ENCODE peak calls at places on chromosomes 6 and 20, in four cellular contexts. One of them, this sample, is unnamed.

GRCh38 chr6:69422474-69422873 is 374.3 kb downstream of the LMBRD1 start:
- DNase-seq in mesendoderm: no peak
- DNase-seq in H1: no peak
- DNase-seq in IMR-90: no peak
- DNase-seq in this sample: no peak

GRCh38 chr6:12313992-12314589 is 23.9 kb downstream of the EDN1 start:
- DNase-seq in IMR-90: peak; percentile 35
- DNase-seq in H1: no peak
- DNase-seq in mesendoderm: no peak
- DNase-seq in this sample: no peak

GRCh38 chr6:18216411-18216810 is 47.9 kb downstream of the DEK start:
- DNase-seq in H1: no peak
- DNase-seq in mesendoderm: no peak
- DNase-seq in IMR-90: peak; percentile 80
- DNase-seq in this sample: no peak

GRCh38 chr6:126335210-126335609 is 4.7 kb upstream of the CENPW start:
- DNase-seq in H1: no peak
- DNase-seq in IMR-90: no peak
- DNase-seq in mesendoderm: peak; percentile 47
- DNase-seq in this sample: no peak

GRCh38 chr6:142566628-142567396 is 265.0 kb downstream of the ADGRG6 start:
- DNase-seq in mesendoderm: peak; percentile 84
- DNase-seq in IMR-90: peak; percentile 47
- DNase-seq in H1: peak; percentile 39
- DNase-seq in this sample: peak; percentile 78

GRCh38 chr20:38141889-38142494 is 23.1 kb downstream of the TGM2 start:
- DNase-seq in IMR-90: no peak
- DNase-seq in mesendoderm: no peak
- DNase-seq in H1: no peak
- DNase-seq in this sample: no peak

GRCh38 chr6:1498491-1499113 is 109.2 kb downstream of the FOXF2 start:
- DNase-seq in mesendoderm: peak; percentile 23
- DNase-seq in H1: no peak
- DNase-seq in IMR-90: peak; percentile 38
- DNase-seq in this sample: no peak

GRCh38 chr6:138571585-138572199 is 72.4 kb upstream of the NHSL1 start:
- DNase-seq in mesendoderm: no peak
- DNase-seq in H1: no peak
- DNase-seq in IMR-90: peak; percentile 12
- DNase-seq in this sample: no peak

GRCh38 chr6:111951439-111952140 is 78.3 kb upstream of the FYN start:
- DNase-seq in IMR-90: no peak
- DNase-seq in mesendoderm: no peak
- DNase-seq in H1: no peak
- DNase-seq in this sample: no peak

GRCh38 chr6:163346529-163346961 is 68.0 kb upstream of the QKI start:
- DNase-seq in H1: no peak
- DNase-seq in IMR-90: no peak
- DNase-seq in mesendoderm: no peak
- DNase-seq in this sample: no peak

GRCh38 chr20:34941224-34941623 is 14.4 kb downstream of the GSS start:
- DNase-seq in mesendoderm: no peak
- DNase-seq in IMR-90: peak; percentile 10
- DNase-seq in H1: no peak
- DNase-seq in this sample: no peak

GRCh38 chr6:3195695-3196497 is 31.6 kb downstream of the TUBB2B start:
- DNase-seq in H1: no peak
- DNase-seq in mesendoderm: peak; percentile 86
- DNase-seq in IMR-90: no peak
- DNase-seq in this sample: peak; percentile 76

GRCh38 chr6:33297956-33298772 is 578 bp downstream of the RGL2 start:
- DNase-seq in H1: no peak
- DNase-seq in mesendoderm: peak; percentile 97
- DNase-seq in IMR-90: peak; percentile 75
- DNase-seq in this sample: peak; percentile 91

GRCh38 chr6:136371951-136372350 is 82.3 kb upstream of the BCLAF1 start:
- DNase-seq in H1: no peak
- DNase-seq in IMR-90: no peak
- DNase-seq in mesendoderm: no peak
- DNase-seq in this sample: no peak

GRCh38 chr20:62938105-62938888 is at the start of gene GID8:
- DNase-seq in IMR-90: peak; percentile 33
- DNase-seq in mesendoderm: no peak
- DNase-seq in H1: no peak
- DNase-seq in this sample: no peak

GRCh38 chr6:11343963-11344714 is 111.7 kb upstream of the NEDD9 start:
- DNase-seq in mesendoderm: peak; percentile 66
- DNase-seq in H1: no peak
- DNase-seq in IMR-90: no peak
- DNase-seq in this sample: no peak

GRCh38 chr20:2874456-2874855 is 1.2 kb downstream of the PTPRA start:
- DNase-seq in IMR-90: peak; percentile 39
- DNase-seq in H1: no peak
- DNase-seq in mesendoderm: no peak
- DNase-seq in this sample: no peak

GRCh38 chr20:51446656-51447055 is 95.9 kb downstream of the NFATC2 start:
- DNase-seq in IMR-90: peak; percentile 86
- DNase-seq in mesendoderm: peak; percentile 76
- DNase-seq in H1: no peak
- DNase-seq in this sample: no peak

GRCh38 chr6:71486466-71486865 is 197.9 kb downstream of the OGFRL1 start:
- DNase-seq in mesendoderm: no peak
- DNase-seq in IMR-90: peak; percentile 53
- DNase-seq in H1: no peak
- DNase-seq in this sample: no peak

GRCh38 chr20:47212606-47213207 is 143.8 kb downstream of the ZMYND8 start:
- DNase-seq in IMR-90: no peak
- DNase-seq in mesendoderm: no peak
- DNase-seq in H1: no peak
- DNase-seq in this sample: no peak

GRCh38 chr20:3890410-3890751 is 1.2 kb downstream of the PANK2 start:
- DNase-seq in IMR-90: peak; percentile 56
- DNase-seq in H1: no peak
- DNase-seq in mesendoderm: no peak
- DNase-seq in this sample: no peak

GRCh38 chr6:170445487-170445886 is 107.6 kb downstream of the PSMB1 start:
- DNase-seq in H1: no peak
- DNase-seq in mesendoderm: no peak
- DNase-seq in IMR-90: no peak
- DNase-seq in this sample: no peak

GRCh38 chr6:167892835-167893234 is 66.1 kb downstream of the AFDN start:
- DNase-seq in mesendoderm: peak; percentile 93
- DNase-seq in H1: peak; percentile 50
- DNase-seq in IMR-90: no peak
- DNase-seq in this sample: peak; percentile 68

GRCh38 chr20:17966432-17967312 is 1.9 kb downstream of the SNX5 start:
- DNase-seq in H1: no peak
- DNase-seq in IMR-90: peak; percentile 42
- DNase-seq in mesendoderm: peak; percentile 45
- DNase-seq in this sample: no peak

GRCh38 chr6:52392944-52393343 is 27.2 kb upstream of the EFHC1 start:
- DNase-seq in mesendoderm: no peak
- DNase-seq in IMR-90: peak; percentile 82
- DNase-seq in H1: no peak
- DNase-seq in this sample: no peak

GRCh38 chr6:27883136-27883535 is 29.1 kb downstream of the OR2B2 start:
- DNase-seq in mesendoderm: no peak
- DNase-seq in IMR-90: no peak
- DNase-seq in H1: no peak
- DNase-seq in this sample: no peak

GRCh38 chr6:147390909-147391536 is 117.5 kb upstream of the SAMD5 start:
- DNase-seq in mesendoderm: peak; percentile 39
- DNase-seq in IMR-90: peak; percentile 39
- DNase-seq in H1: no peak
- DNase-seq in this sample: no peak

GRCh38 chr6:13814938-13815575 is 700 bp upstream of the MCUR1 start:
- DNase-seq in IMR-90: no peak
- DNase-seq in H1: no peak
- DNase-seq in mesendoderm: peak; percentile 8
- DNase-seq in this sample: no peak

GRCh38 chr20:33387177-33387576 is 14.1 kb downstream of the CDK5RAP1 start:
- DNase-seq in IMR-90: peak; percentile 28
- DNase-seq in H1: no peak
- DNase-seq in mesendoderm: no peak
- DNase-seq in this sample: no peak

GRCh38 chr20:33393609-33394008 is 7.7 kb downstream of the CDK5RAP1 start:
- DNase-seq in mesendoderm: no peak
- DNase-seq in H1: no peak
- DNase-seq in IMR-90: peak; percentile 28
- DNase-seq in this sample: no peak

GRCh38 chr20:33394718-33395117 is 6.6 kb downstream of the CDK5RAP1 start:
- DNase-seq in IMR-90: no peak
- DNase-seq in mesendoderm: no peak
- DNase-seq in H1: no peak
- DNase-seq in this sample: no peak

GRCh38 chr20:33388268-33388667 is 13.1 kb downstream of the CDK5RAP1 start:
- DNase-seq in mesendoderm: no peak
- DNase-seq in H1: no peak
- DNase-seq in IMR-90: no peak
- DNase-seq in this sample: no peak

GRCh38 chr20:33392016-33392415 is 9.3 kb downstream of the CDK5RAP1 start:
- DNase-seq in mesendoderm: peak; percentile 54
- DNase-seq in IMR-90: peak; percentile 55
- DNase-seq in H1: no peak
- DNase-seq in this sample: no peak
- H4K5ac ChIP-seq in mesendoderm: no peak overlapping the region
- H4K5ac ChIP-seq in IMR-90: no peak overlapping the region
- H4K5ac ChIP-seq in H1: no peak overlapping the region
- H4K5ac ChIP-seq in this sample: no peak overlapping the region

GRCh38 chr20:11387189-11387754 is 530.4 kb upstream of the BTBD3 start:
- DNase-seq in H1: no peak
- DNase-seq in IMR-90: peak; percentile 99
- DNase-seq in mesendoderm: no peak
- DNase-seq in this sample: no peak
- H4K5ac ChIP-seq in H1: no peak overlapping the region
- H4K5ac ChIP-seq in IMR-90: no peak overlapping the region
- H4K5ac ChIP-seq in mesendoderm: no peak overlapping the region
- H4K5ac ChIP-seq in this sample: no peak overlapping the region

GRCh38 chr20:59179988-59180387 is 16.4 kb downstream of the ZNF831 start:
- DNase-seq in mesendoderm: no peak
- DNase-seq in H1: no peak
- DNase-seq in IMR-90: no peak
- DNase-seq in this sample: no peak

GRCh38 chr20:59178983-59179595 is 15.5 kb downstream of the ZNF831 start:
- DNase-seq in IMR-90: no peak
- DNase-seq in H1: no peak
- DNase-seq in mesendoderm: no peak
- DNase-seq in this sample: no peak

GRCh38 chr20:59175861-59176260 is 12.2 kb downstream of the ZNF831 start:
- DNase-seq in H1: no peak
- DNase-seq in IMR-90: no peak
- DNase-seq in mesendoderm: no peak
- DNase-seq in this sample: no peak

GRCh38 chr20:59176812-59177211 is 13.2 kb downstream of the ZNF831 start:
- DNase-seq in mesendoderm: no peak
- DNase-seq in H1: no peak
- DNase-seq in IMR-90: no peak
- DNase-seq in this sample: no peak

GRCh38 chr20:59177266-59178250 is 13.9 kb downstream of the ZNF831 start:
- DNase-seq in mesendoderm: no peak
- DNase-seq in H1: no peak
- DNase-seq in IMR-90: no peak
- DNase-seq in this sample: no peak
- H4K5ac ChIP-seq in mesendoderm: no peak overlapping the region
- H4K5ac ChIP-seq in H1: no peak overlapping the region
- H4K5ac ChIP-seq in IMR-90: no peak overlapping the region
- H4K5ac ChIP-seq in this sample: no peak overlapping the region

GRCh38 chr20:20480126-20480525 is 112.2 kb downstream of the INSM1 start:
- DNase-seq in H1: no peak
- DNase-seq in IMR-90: no peak
- DNase-seq in mesendoderm: no peak
- DNase-seq in this sample: no peak

GRCh38 chr20:20482453-20482852 is 114.5 kb downstream of the INSM1 start:
- DNase-seq in mesendoderm: no peak
- DNase-seq in IMR-90: no peak
- DNase-seq in H1: no peak
- DNase-seq in this sample: no peak

GRCh38 chr20:20480689-20481088 is 112.8 kb downstream of the INSM1 start:
- DNase-seq in H1: no peak
- DNase-seq in IMR-90: peak; percentile 84
- DNase-seq in mesendoderm: no peak
- DNase-seq in this sample: no peak

GRCh38 chr20:20487811-20488210 is 119.9 kb downstream of the INSM1 start:
- DNase-seq in H1: no peak
- DNase-seq in mesendoderm: no peak
- DNase-seq in IMR-90: peak; percentile 38
- DNase-seq in this sample: no peak

GRCh38 chr20:20483328-20483727 is 115.4 kb downstream of the INSM1 start:
- DNase-seq in H1: no peak
- DNase-seq in IMR-90: no peak
- DNase-seq in mesendoderm: no peak
- DNase-seq in this sample: no peak
- H4K5ac ChIP-seq in H1: no peak overlapping the region
- H4K5ac ChIP-seq in IMR-90: no peak overlapping the region
- H4K5ac ChIP-seq in mesendoderm: no peak overlapping the region
- H4K5ac ChIP-seq in this sample: no peak overlapping the region

GRCh38 chr6:42093582-42094329 is 43.4 kb downstream of the TAF8 start:
- DNase-seq in mesendoderm: peak; percentile 72
- DNase-seq in H1: no peak
- DNase-seq in IMR-90: no peak
- DNase-seq in this sample: peak; percentile 76
- H4K5ac ChIP-seq in mesendoderm: no peak overlapping the region
- H4K5ac ChIP-seq in H1: no peak overlapping the region
- H4K5ac ChIP-seq in IMR-90: no peak overlapping the region
- H4K5ac ChIP-seq in this sample: no peak overlapping the region

This sample was measured in H9.